ENCODE peak calls at places on chromosome 19, in nine cellular contexts. C is breast epithelium; K is T-cell; S is hypothalamus; N is NCI-H2029; L is EL; U is cardiac fibroblast; G is T-helper 2 cell treated with Interferon-gamma antibody and Interleukin-4, amounts not matched to agents 5 μg/mL and 100 μg/mL, for 36 hours; I is coronary artery. T is an unnamed sample.

GRCh38 chr19:22617614-22618325 is 16.4 kb upstream of the ZNF492 start:
- DNase-seq in C (no peak), K (no peak), S (no peak), N (no peak), L (no peak), U (no peak), G (no peak), I (no peak), T (no peak)

GRCh38 chr19:12090807-12091206 is 26.3 kb downstream of the ZNF844 start:
- DNase-seq in C (peak; percentile 22), K (peak; percentile 35), S (peak; percentile 21), N (no peak), L (peak; percentile 50), U (peak; percentile 75), G (peak; percentile 36), I (peak; percentile 73), T (peak; percentile 67)

GRCh38 chr19:56141416-56141992 is 417 bp downstream of the ZNF444 start:
- DNase-seq in C (no peak), K (peak; percentile 41), S (no peak), N (no peak), L (no peak), U (peak; percentile 9), G (no peak), I (no peak), T (no peak)

GRCh38 chr19:53903055-53903680 is 5.9 kb upstream of the CACNG7 start:
- DNase-seq in C (no peak), K (no peak), S (no peak), N (no peak), L (no peak), U (peak; percentile 59), G (no peak), I (no peak), T (no peak)

GRCh38 chr19:30662211-30662861 is 290.2 kb downstream of the ZNF536 start:
- DNase-seq in C (no peak), K (no peak), S (no peak), N (no peak), L (no peak), U (peak; percentile 9), G (no peak), I (peak; percentile 1), T (no peak)

GRCh38 chr19:10740798-10741197 is 22.9 kb downstream of the DNM2 start:
- DNase-seq in C (no peak), K (no peak), S (no peak), N (no peak), L (no peak), U (no peak), G (no peak), I (no peak), T (no peak)

GRCh38 chr19:54431255-54431838 is 16.1 kb downstream of the TTYH1 start:
- DNase-seq in C (peak; percentile 76), K (no peak), S (no peak), N (peak; percentile 84), L (no peak), U (no peak), G (no peak), I (no peak), T (no peak)

GRCh38 chr19:35341565-35342225 is 6.0 kb upstream of the FFAR1 start:
- DNase-seq in C (no peak), K (no peak), S (no peak), N (no peak), L (no peak), U (no peak), G (no peak), I (no peak), T (no peak)

GRCh38 chr19:5128251-5128931 is 159.5 kb downstream of the KDM4B start:
- DNase-seq in C (no peak), K (no peak), S (no peak), N (no peak), L (peak; percentile 9), U (peak; percentile 32), G (no peak), I (peak; percentile 90), T (no peak)

GRCh38 chr19:4988770-4989251 is 19.9 kb downstream of the KDM4B start:
- DNase-seq in C (no peak), K (no peak), S (no peak), N (peak; percentile 36), L (peak; percentile 92), U (peak; percentile 92), G (no peak), I (peak; percentile 77), T (no peak)

GRCh38 chr19:4171676-4172075 is 10.7 kb downstream of the SIRT6 start:
- DNase-seq in C (no peak), K (no peak), S (no peak), N (no peak), L (no peak), U (no peak), G (no peak), I (no peak), T (no peak)

GRCh38 chr19:32404213-32404938 is 1.2 kb upstream of the DPY19L3 start:
- DNase-seq in C (no peak), K (no peak), S (no peak), N (no peak), L (peak; percentile 3), U (peak; percentile 31), G (no peak), I (no peak), T (no peak)

T was measured in globus pallidus.